ENCODE peak calls at places on chromosomes 4 and X, in eight cellular contexts. J, U, I, B, D, R, S and N are unnamed samples. For H3K4me1 and H3K9me3, the result is how much of the 10 kb centered on the place peaks cover.

GRCh38 chr4:41437264-41437566 is 100.7 kb upstream of the LIMCH1 start:
- DNase-seq in J (no peak), U (no peak), I (no peak), B (no peak), D (no peak), R (no peak), S (no peak), N (no peak)

GRCh38 chrX:53239474-53239873 is 14.5 kb upstream of the KDM5C start:
- DNase-seq in J (no peak), U (no peak), I (no peak), B (no peak), D (no peak), R (peak), S (no peak), N (no peak)

GRCh38 chr4:48686369-48686768 is 93.7 kb downstream of the FRYL start:
- DNase-seq in J (no peak), U (no peak), I (no peak), B (no peak), D (peak), R (no peak), S (no peak), N (no peak)

GRCh38 chr4:61740950-61741638 is 541.0 kb downstream of the ADGRL3 start:
- DNase-seq in J (no peak), U (no peak), I (no peak), B (no peak), D (no peak), R (no peak), S (no peak), N (no peak)

GRCh38 chr4:26737385-26737784 is 123.3 kb upstream of the STIM2 start:
- DNase-seq in J (no peak), U (no peak), I (no peak), B (no peak), D (no peak), R (no peak), S (no peak), N (no peak)

GRCh38 chr4:85543832-85544231 is 68.9 kb downstream of the ARHGAP24 start:
- DNase-seq in J (no peak), U (no peak), I (no peak), B (peak), D (no peak), R (no peak), S (no peak), N (no peak)

GRCh38 chr4:3346146-3346545 is 53.3 kb downstream of the RGS12 start:
- DNase-seq in J (no peak), U (peak), I (peak), B (peak), D (peak), R (peak), S (no peak), N (no peak)

GRCh38 chr4:122716825-122717448 is 15.6 kb upstream of the BBS12 start:
- DNase-seq in J (peak), U (peak), I (peak), B (peak), D (peak), R (peak), S (peak), N (peak)

DNA sequence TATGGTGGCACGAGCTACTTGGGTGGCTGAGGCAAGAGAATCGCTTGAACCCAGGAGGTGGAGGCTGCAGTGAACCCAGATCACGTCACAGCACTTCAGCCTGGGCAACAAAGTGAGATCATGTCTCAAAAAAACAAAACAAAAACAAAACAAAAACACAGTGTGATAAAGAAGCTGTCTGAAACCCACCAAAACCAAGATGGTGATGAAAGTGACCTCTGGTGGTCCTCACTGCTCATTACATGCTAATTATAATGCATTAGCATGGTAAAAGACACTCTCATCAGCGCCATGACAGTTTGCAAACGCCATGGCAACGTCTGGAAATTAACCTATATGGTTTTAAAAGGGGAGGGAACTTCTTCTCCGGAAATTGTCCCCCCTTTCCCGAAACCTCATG is 29.4 kb upstream of the OPHN1 start:
- DNase-seq in J (no peak), U (no peak), I (no peak), B (peak), D (no peak), R (peak), S (no peak), N (no peak)
- H3K4me3 ChIP-seq in J (no peak), U (no peak), I (no peak), B (no peak), D (no peak), R (no peak), S (no peak), N (no peak)

GRCh38 chrX:115448146-115448545 is 112.8 kb upstream of the PLS3 start:
- DNase-seq in J (no peak), U (no peak), I (no peak), B (no peak), D (no peak), R (no peak), S (no peak), N (no peak)
- H3K4me1 ChIP-seq in J (under half), U (under half), I (under half), B (under half), D (under half), R (under half), S (under half), N (under half)

DNA sequence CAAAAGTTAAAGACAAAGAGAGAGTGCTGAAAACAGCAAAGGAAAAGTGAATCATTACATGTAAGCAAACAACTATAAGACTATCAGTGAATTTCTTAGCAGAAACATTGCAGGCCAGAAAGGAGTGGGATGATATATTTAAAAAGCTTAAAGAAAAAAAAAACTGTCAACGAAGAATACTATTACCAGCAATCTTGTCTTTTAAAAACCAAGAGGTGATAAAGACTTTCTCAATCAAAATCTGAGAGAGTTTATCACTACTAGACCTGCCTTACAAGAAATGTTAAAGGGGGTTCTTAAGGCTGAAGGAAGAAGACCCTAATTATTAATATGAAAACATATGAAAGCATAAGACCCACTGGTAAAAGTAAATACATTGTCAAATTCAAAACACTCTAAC is 132.5 kb upstream of the ZCCHC13 start:
- DNase-seq in J (no peak), U (no peak), I (no peak), B (no peak), D (no peak), R (no peak), S (no peak), N (no peak)
- H3K9me3 ChIP-seq in J (under half), U (under half), I (under half), B (under half), D (under half), R (under half), S (under half), N (under half)

GRCh38 chrX:13570245-13570573 is 808 bp downstream of the EGFL6 start:
- DNase-seq in J (no peak), U (no peak), I (no peak), B (no peak), D (no peak), R (no peak), S (no peak), N (no peak)
- H3K4me3 ChIP-seq in J (no peak), U (no peak), I (no peak), B (no peak), D (no peak), R (no peak), S (no peak), N (no peak)

GRCh38 chr4:152805071-152805650 is 25.4 kb downstream of the ARFIP1 start:
- DNase-seq in J (no peak), U (no peak), I (no peak), B (no peak), D (no peak), R (no peak), S (no peak), N (no peak)
- H3K4me1 ChIP-seq in J (under half), U (under half), I (under half), B (under half), D (under half), R (under half), S (under half), N (under half)

GRCh38 chrX:47452112-47452511 is 30.9 kb downstream of the ZNF41 start:
- DNase-seq in J (no peak), U (no peak), I (no peak), B (no peak), D (no peak), R (peak), S (no peak), N (no peak)

GRCh38 chrX:47446971-47447370 is 36.1 kb downstream of the ZNF41 start:
- DNase-seq in J (no peak), U (no peak), I (no peak), B (no peak), D (no peak), R (peak), S (no peak), N (no peak)

GRCh38 chrX:47448165-47448806 is 34.7 kb downstream of the ZNF41 start:
- DNase-seq in J (no peak), U (no peak), I (no peak), B (no peak), D (no peak), R (no peak), S (no peak), N (no peak)

GRCh38 chrX:47447607-47448006 is 35.4 kb downstream of the ZNF41 start:
- DNase-seq in J (no peak), U (no peak), I (no peak), B (no peak), D (no peak), R (no peak), S (no peak), N (no peak)

DNA sequence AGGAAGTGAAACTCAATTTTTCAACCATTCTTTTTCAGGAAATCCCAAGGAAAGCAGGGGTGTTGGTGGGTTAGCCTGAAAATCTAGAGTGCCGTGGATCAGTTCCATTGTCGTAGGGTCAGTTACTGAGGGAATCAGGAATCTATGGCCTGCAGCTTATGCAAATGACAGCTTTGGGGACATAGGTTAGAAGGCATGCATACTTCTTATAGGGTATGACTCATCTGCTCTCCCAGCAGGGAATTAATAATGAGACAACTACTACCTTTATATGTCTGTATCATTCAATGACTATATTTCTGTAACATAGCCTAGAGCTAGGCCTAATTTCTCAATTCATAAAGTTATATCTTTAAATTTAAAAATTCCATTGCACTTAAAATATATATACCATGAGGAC is 36.6 kb downstream of the ZNF41 start:
- DNase-seq in J (no peak), U (no peak), I (no peak), B (no peak), D (no peak), R (peak), S (no peak), N (no peak)
- H3K9me3 ChIP-seq in J (under half), U (under half), I (under half), B (under half), D (under half), R (under half), S (under half), N (under half)